ENCODE peak calls at places on chromosomes 1 and 21, in four cellular contexts. M is stimulated activated CD4-positive, alpha-beta T cell treated with anti-CD3 and anti-CD28 coated beads, TNF-alpha, amount 100 ng/mL, for 48 hours; C is KBM-7; H is cardiac fibroblast. I is an unnamed sample.

GRCh38 chr1:80836505-80836904 is 964.2 kb upstream of the ADGRL2 start:
- DNase-seq in H (no peak), M (no peak), C (no peak), I (no peak)

GRCh38 chr1:202697038-202697437 is 13.2 kb downstream of the SYT2 start:
- DNase-seq in H (no peak), C (no peak), M (no peak), I (no peak)

GRCh38 chr1:100445565-100445964 is 92.4 kb upstream of the GPR88 start:
- DNase-seq in C (no peak), M (no peak), H (no peak), I (no peak)

GRCh38 chr1:165287781-165288180 is 68.7 kb downstream of the LMX1A start:
- DNase-seq in C (no peak), M (no peak), H (no peak), I (no peak)

GRCh38 chr1:44854985-44855384 is 11.9 kb upstream of the PTCH2 start:
- DNase-seq in C (no peak), H (no peak), M (no peak), I (no peak)

GRCh38 chr1:218164111-218164929 is 120.8 kb upstream of the RRP15 start:
- DNase-seq in M (no peak), H (peak), C (peak), I (peak)

GRCh38 chr1:165162671-165163241 is 193.8 kb downstream of the LMX1A start:
- DNase-seq in M (no peak), C (no peak), H (no peak), I (no peak)

GRCh38 chr1:66526991-66527390 is 7.0 kb upstream of the SGIP1 start:
- DNase-seq in H (no peak), M (no peak), C (no peak), I (no peak)

GRCh38 chr1:91792393-91793032 is 93.4 kb downstream of the TGFBR3 start:
- DNase-seq in M (no peak), C (no peak), H (no peak), I (no peak)

GRCh38 chr1:219476116-219476515 is 136.8 kb downstream of the ZC3H11B start:
- DNase-seq in C (no peak), H (no peak), M (no peak), I (peak)

GRCh38 chr1:27563407-27564263 is 40.3 kb downstream of the AHDC1 start:
- DNase-seq in C (no peak), H (peak), M (no peak), I (no peak)

GRCh38 chr1:235617808-235618207 is 31.8 kb downstream of the GNG4 start:
- DNase-seq in M (no peak), H (peak), C (no peak), I (no peak)

GRCh38 chr21:38849776-38850175 is 44.0 kb downstream of the ETS2 start:
- DNase-seq in C (no peak), H (no peak), M (no peak), I (no peak)

GRCh38 chr1:39788758-39789570 is at the start of gene BMP8B:
- DNase-seq in M (no peak), C (peak), H (peak), I (peak)

GRCh38 chr1:153485880-153486279 is 25.4 kb upstream of the S100A7 start:
- DNase-seq in H (peak), C (no peak), M (no peak), I (no peak)

GRCh38 chr1:112373841-112374240 is 22.2 kb upstream of the CTTNBP2NL start:
- DNase-seq in H (no peak), M (no peak), C (no peak), I (no peak)

GRCh38 chr1:246292571-246292970 is 214.5 kb downstream of the SMYD3 start:
- DNase-seq in H (no peak), M (no peak), C (no peak), I (no peak)

GRCh38 chr1:118223426-118223825 is 38.4 kb upstream of the SPAG17 start:
- DNase-seq in M (no peak), C (no peak), H (peak), I (no peak)

GRCh38 chr1:245475116-245475515 is 320.3 kb downstream of the KIF26B start:
- DNase-seq in H (peak), C (no peak), M (no peak), I (no peak)

GRCh38 chr1:15304708-15305326 is 57.8 kb downstream of the FHAD1 start:
- DNase-seq in M (peak), H (peak), C (peak), I (peak)

GRCh38 chr1:69172003-69173000 is 395.4 kb upstream of the LRRC7 start:
- DNase-seq in H (peak), C (no peak), M (no peak), I (no peak)

GRCh38 chr1:193755441-193755840 is 569.0 kb upstream of the B3GALT2 start:
- DNase-seq in M (no peak), C (no peak), H (no peak), I (no peak)

GRCh38 chr1:117708323-117709288 is 102.8 kb downstream of the TENT5C start:
- DNase-seq in C (no peak), H (no peak), M (no peak), I (no peak)

GRCh38 chr1:85465099-85465790 is at the start of gene DDAH1:
- DNase-seq in H (peak), M (no peak), C (peak), I (peak)

GRCh38 chr21:38965910-38966504 is 160.3 kb downstream of the ETS2 start:
- DNase-seq in M (no peak), H (no peak), C (no peak), I (no peak)